ENCODE peak calls at places on chromosomes 13 and 19, in eight cellular contexts. One of them, this sample, is unnamed.

GRCh38 chr19:15317392-15318011 is 14.8 kb downstream of the BRD4 start:
- DNase-seq in cardiac muscle cell: no peak
- DNase-seq in aorta: no peak
- DNase-seq in PC-9: no peak
- DNase-seq in left ventricle myocardium inferior: no peak
- DNase-seq in CD8-positive, alpha-beta memory T cell: no peak
- DNase-seq in body of pancreas: no peak
- DNase-seq in fibroblast of lung: peak; percentile 63
- DNase-seq in this sample: no peak

GRCh38 chr19:31312004-31312403 is 37.2 kb downstream of the TSHZ3 start:
- DNase-seq in fibroblast of lung: peak; percentile 68
- DNase-seq in CD8-positive, alpha-beta memory T cell: no peak
- DNase-seq in PC-9: no peak
- DNase-seq in cardiac muscle cell: no peak
- DNase-seq in body of pancreas: no peak
- DNase-seq in left ventricle myocardium inferior: no peak
- DNase-seq in aorta: no peak
- DNase-seq in this sample: no peak

GRCh38 chr19:18093439-18094161 is 4.0 kb upstream of the MAST3 start:
- DNase-seq in body of pancreas: no peak
- DNase-seq in cardiac muscle cell: no peak
- DNase-seq in PC-9: peak; percentile 50
- DNase-seq in aorta: no peak
- DNase-seq in fibroblast of lung: peak; percentile 28
- DNase-seq in left ventricle myocardium inferior: no peak
- DNase-seq in CD8-positive, alpha-beta memory T cell: no peak
- DNase-seq in this sample: no peak

GRCh38 chr19:13850910-13851753 is 25.8 kb upstream of the NANOS3 start:
- DNase-seq in PC-9: peak; percentile 96
- DNase-seq in cardiac muscle cell: no peak
- DNase-seq in body of pancreas: peak; percentile 85
- DNase-seq in left ventricle myocardium inferior: peak; percentile 79
- DNase-seq in CD8-positive, alpha-beta memory T cell: peak; percentile 58
- DNase-seq in aorta: peak; percentile 96
- DNase-seq in fibroblast of lung: peak; percentile 95
- DNase-seq in this sample: peak; percentile 86

GRCh38 chr19:5059191-5059579 is 90.3 kb downstream of the KDM4B start:
- DNase-seq in fibroblast of lung: no peak
- DNase-seq in PC-9: no peak
- DNase-seq in CD8-positive, alpha-beta memory T cell: no peak
- DNase-seq in aorta: no peak
- DNase-seq in cardiac muscle cell: no peak
- DNase-seq in left ventricle myocardium inferior: no peak
- DNase-seq in body of pancreas: no peak
- DNase-seq in this sample: no peak

GRCh38 chr19:15684828-15685227 is 11.9 kb downstream of the CYP4F12 start:
- DNase-seq in CD8-positive, alpha-beta memory T cell: no peak
- DNase-seq in PC-9: no peak
- DNase-seq in body of pancreas: no peak
- DNase-seq in left ventricle myocardium inferior: no peak
- DNase-seq in fibroblast of lung: no peak
- DNase-seq in aorta: no peak
- DNase-seq in cardiac muscle cell: no peak
- DNase-seq in this sample: no peak

GRCh38 chr13:30364133-30364532 is 56.8 kb upstream of the KATNAL1 start:
- DNase-seq in left ventricle myocardium inferior: no peak
- DNase-seq in aorta: no peak
- DNase-seq in cardiac muscle cell: no peak
- DNase-seq in fibroblast of lung: no peak
- DNase-seq in body of pancreas: no peak
- DNase-seq in PC-9: no peak
- DNase-seq in CD8-positive, alpha-beta memory T cell: no peak
- DNase-seq in this sample: no peak

GRCh38 chr19:50377051-50377441 is 789 bp downstream of the NR1H2 start:
- DNase-seq in CD8-positive, alpha-beta memory T cell: peak; percentile 58
- DNase-seq in aorta: no peak
- DNase-seq in fibroblast of lung: no peak
- DNase-seq in cardiac muscle cell: peak; percentile 21
- DNase-seq in left ventricle myocardium inferior: no peak
- DNase-seq in PC-9: no peak
- DNase-seq in body of pancreas: peak; percentile 62
- DNase-seq in this sample: peak; percentile 55

GRCh38 chr19:44718441-44719261 is 19.7 kb downstream of the CEACAM16 start:
- DNase-seq in aorta: peak; percentile 87
- DNase-seq in cardiac muscle cell: peak; percentile 93
- DNase-seq in body of pancreas: peak; percentile 94
- DNase-seq in PC-9: peak; percentile 79
- DNase-seq in left ventricle myocardium inferior: peak; percentile 78
- DNase-seq in fibroblast of lung: peak; percentile 70
- DNase-seq in CD8-positive, alpha-beta memory T cell: no peak
- DNase-seq in this sample: peak; percentile 81

GRCh38 chr13:66397133-66397532 is 833.0 kb downstream of the PCDH9 start:
- DNase-seq in body of pancreas: no peak
- DNase-seq in PC-9: no peak
- DNase-seq in cardiac muscle cell: no peak
- DNase-seq in fibroblast of lung: no peak
- DNase-seq in CD8-positive, alpha-beta memory T cell: no peak
- DNase-seq in left ventricle myocardium inferior: no peak
- DNase-seq in aorta: no peak
- DNase-seq in this sample: no peak

GRCh38 chr19:14632286-14632685 is 42.4 kb downstream of the ADGRE3 start:
- DNase-seq in body of pancreas: no peak
- DNase-seq in aorta: no peak
- DNase-seq in left ventricle myocardium inferior: no peak
- DNase-seq in PC-9: peak; percentile 53
- DNase-seq in cardiac muscle cell: no peak
- DNase-seq in CD8-positive, alpha-beta memory T cell: no peak
- DNase-seq in fibroblast of lung: peak; percentile 4
- DNase-seq in this sample: no peak

GRCh38 chr19:58037927-58038687 is 4.3 kb downstream of the ZSCAN1 start:
- DNase-seq in PC-9: no peak
- DNase-seq in body of pancreas: peak; percentile 18
- DNase-seq in aorta: no peak
- DNase-seq in left ventricle myocardium inferior: no peak
- DNase-seq in fibroblast of lung: no peak
- DNase-seq in cardiac muscle cell: no peak
- DNase-seq in CD8-positive, alpha-beta memory T cell: no peak
- DNase-seq in this sample: no peak
- H3K9me3 ChIP-seq in PC-9: peaks cover 5% of the 10 kb centered on the region
- H3K9me3 ChIP-seq in body of pancreas: peaks cover 26% of the 10 kb centered on the region
- H3K9me3 ChIP-seq in aorta: peaks cover 23% of the 10 kb centered on the region
- H3K9me3 ChIP-seq in left ventricle myocardium inferior: peaks cover 35% of the 10 kb centered on the region
- H3K9me3 ChIP-seq in fibroblast of lung: no peaks in the 10 kb centered on the region
- H3K9me3 ChIP-seq in cardiac muscle cell: no peaks in the 10 kb centered on the region
- H3K9me3 ChIP-seq in CD8-positive, alpha-beta memory T cell: no peaks in the 10 kb centered on the region
- H3K9me3 ChIP-seq in this sample: peaks cover 7% of the 10 kb centered on the region

GRCh38 chr19:21434516-21434915 is 37.6 kb downstream of the ZNF493 start:
- DNase-seq in CD8-positive, alpha-beta memory T cell: no peak
- DNase-seq in aorta: no peak
- DNase-seq in PC-9: no peak
- DNase-seq in fibroblast of lung: no peak
- DNase-seq in body of pancreas: no peak
- DNase-seq in cardiac muscle cell: no peak
- DNase-seq in left ventricle myocardium inferior: no peak
- DNase-seq in this sample: no peak

GRCh38 chr19:21439372-21439771 is 42.4 kb downstream of the ZNF493 start:
- DNase-seq in cardiac muscle cell: no peak
- DNase-seq in left ventricle myocardium inferior: no peak
- DNase-seq in aorta: no peak
- DNase-seq in PC-9: peak; percentile 95
- DNase-seq in fibroblast of lung: peak; percentile 4
- DNase-seq in body of pancreas: peak; percentile 52
- DNase-seq in CD8-positive, alpha-beta memory T cell: no peak
- DNase-seq in this sample: no peak

GRCh38 chr19:21432590-21432989 is 35.7 kb downstream of the ZNF493 start:
- DNase-seq in cardiac muscle cell: no peak
- DNase-seq in fibroblast of lung: no peak
- DNase-seq in left ventricle myocardium inferior: no peak
- DNase-seq in body of pancreas: peak; percentile 69
- DNase-seq in PC-9: no peak
- DNase-seq in CD8-positive, alpha-beta memory T cell: no peak
- DNase-seq in aorta: no peak
- DNase-seq in this sample: no peak

GRCh38 chr19:21430674-21431073 is 33.7 kb downstream of the ZNF493 start:
- DNase-seq in body of pancreas: no peak
- DNase-seq in aorta: no peak
- DNase-seq in left ventricle myocardium inferior: no peak
- DNase-seq in fibroblast of lung: no peak
- DNase-seq in CD8-positive, alpha-beta memory T cell: no peak
- DNase-seq in cardiac muscle cell: no peak
- DNase-seq in PC-9: no peak
- DNase-seq in this sample: no peak

DNA sequence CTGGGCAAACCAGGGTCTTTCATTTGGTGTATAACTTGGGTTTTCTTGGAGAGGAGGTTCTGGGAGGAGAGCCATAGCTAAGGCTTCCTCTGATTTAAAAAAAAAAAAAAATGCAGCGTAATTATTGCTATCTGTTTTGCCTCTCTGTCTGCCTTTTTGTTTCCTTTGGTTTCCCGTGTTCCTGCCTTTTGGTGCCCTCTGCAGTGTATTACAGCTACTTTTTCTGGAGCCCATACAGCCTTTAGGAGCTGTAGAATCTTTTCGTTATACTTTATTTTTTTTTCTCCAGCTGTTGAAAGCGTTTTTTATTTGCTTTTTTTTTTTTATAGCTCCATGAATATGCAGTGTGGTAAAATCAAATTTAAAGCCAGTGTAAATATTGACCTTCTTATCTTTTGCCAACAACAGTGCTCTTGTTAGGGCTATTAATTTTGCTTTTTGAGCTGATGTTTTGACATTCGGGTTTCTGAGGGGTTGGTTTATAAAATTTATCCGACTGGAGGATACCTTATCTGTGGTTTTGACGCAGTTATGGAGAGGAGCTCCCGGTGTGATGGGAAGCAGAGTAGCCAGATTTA is 38.1 kb downstream of the ZNF493 start:
- DNase-seq in aorta: no peak
- DNase-seq in fibroblast of lung: no peak
- DNase-seq in left ventricle myocardium inferior: no peak
- DNase-seq in CD8-positive, alpha-beta memory T cell: no peak
- DNase-seq in cardiac muscle cell: no peak
- DNase-seq in body of pancreas: no peak
- DNase-seq in PC-9: no peak
- DNase-seq in this sample: no peak
- H3K9me3 ChIP-seq in aorta: peaks cover 9% of the 10 kb centered on the region
- H3K9me3 ChIP-seq in fibroblast of lung: no peaks in the 10 kb centered on the region
- H3K9me3 ChIP-seq in left ventricle myocardium inferior: peaks cover 56% of the 10 kb centered on the region
- H3K9me3 ChIP-seq in CD8-positive, alpha-beta memory T cell: peaks cover 41% of the 10 kb centered on the region
- H3K9me3 ChIP-seq in cardiac muscle cell: no peaks in the 10 kb centered on the region
- H3K9me3 ChIP-seq in body of pancreas: no peaks in the 10 kb centered on the region
- H3K9me3 ChIP-seq in PC-9: peaks cover 6% of the 10 kb centered on the region
- H3K9me3 ChIP-seq in this sample: peaks cover 33% of the 10 kb centered on the region

GRCh38 chr19:9523885-9524474 is 14.5 kb downstream of the ZNF426 start:
- DNase-seq in fibroblast of lung: peak; percentile 19
- DNase-seq in CD8-positive, alpha-beta memory T cell: no peak
- DNase-seq in aorta: no peak
- DNase-seq in body of pancreas: no peak
- DNase-seq in PC-9: no peak
- DNase-seq in left ventricle myocardium inferior: no peak
- DNase-seq in cardiac muscle cell: no peak
- DNase-seq in this sample: no peak
- H3K9me3 ChIP-seq in fibroblast of lung: peaks cover 16% of the 10 kb centered on the region
- H3K9me3 ChIP-seq in CD8-positive, alpha-beta memory T cell: peaks cover 51% of the 10 kb centered on the region
- H3K9me3 ChIP-seq in aorta: peaks cover 38% of the 10 kb centered on the region
- H3K9me3 ChIP-seq in body of pancreas: peaks cover 77% of the 10 kb centered on the region
- H3K9me3 ChIP-seq in PC-9: peaks cover 70% of the 10 kb centered on the region
- H3K9me3 ChIP-seq in left ventricle myocardium inferior: peaks cover 100% of the 10 kb centered on the region
- H3K9me3 ChIP-seq in cardiac muscle cell: peaks cover 25% of the 10 kb centered on the region
- H3K9me3 ChIP-seq in this sample: peaks cover 95% of the 10 kb centered on the region

GRCh38 chr19:27770095-27770494 is 1442.9 kb downstream of the UQCRFS1 start:
- DNase-seq in aorta: no peak
- DNase-seq in PC-9: no peak
- DNase-seq in fibroblast of lung: no peak
- DNase-seq in left ventricle myocardium inferior: no peak
- DNase-seq in CD8-positive, alpha-beta memory T cell: no peak
- DNase-seq in body of pancreas: no peak
- DNase-seq in cardiac muscle cell: no peak
- DNase-seq in this sample: no peak
- H3K9me3 ChIP-seq in aorta: peaks cover 55% of the 10 kb centered on the region
- H3K9me3 ChIP-seq in PC-9: peaks cover 13% of the 10 kb centered on the region
- H3K9me3 ChIP-seq in fibroblast of lung: no peaks in the 10 kb centered on the region
- H3K9me3 ChIP-seq in left ventricle myocardium inferior: peaks cover 60% of the 10 kb centered on the region
- H3K9me3 ChIP-seq in CD8-positive, alpha-beta memory T cell: peaks cover 48% of the 10 kb centered on the region
- H3K9me3 ChIP-seq in body of pancreas: peaks cover 63% of the 10 kb centered on the region
- H3K9me3 ChIP-seq in cardiac muscle cell: no peaks in the 10 kb centered on the region
- H3K9me3 ChIP-seq in this sample: peaks cover 14% of the 10 kb centered on the region

GRCh38 chr19:1046836-1047695 is 7.2 kb downstream of the ABCA7 start:
- DNase-seq in cardiac muscle cell: no peak
- DNase-seq in left ventricle myocardium inferior: no peak
- DNase-seq in aorta: no peak
- DNase-seq in body of pancreas: no peak
- DNase-seq in PC-9: no peak
- DNase-seq in CD8-positive, alpha-beta memory T cell: no peak
- DNase-seq in fibroblast of lung: no peak
- DNase-seq in this sample: peak; percentile 63

GRCh38 chr19:1049841-1050240 is 9.9 kb downstream of the ABCA7 start:
- DNase-seq in left ventricle myocardium inferior: no peak
- DNase-seq in fibroblast of lung: no peak
- DNase-seq in PC-9: no peak
- DNase-seq in CD8-positive, alpha-beta memory T cell: no peak
- DNase-seq in cardiac muscle cell: no peak
- DNase-seq in aorta: no peak
- DNase-seq in body of pancreas: no peak
- DNase-seq in this sample: no peak

GRCh38 chr19:1050989-1051788 is 11.3 kb downstream of the ABCA7 start:
- DNase-seq in PC-9: no peak
- DNase-seq in aorta: peak; percentile 70
- DNase-seq in fibroblast of lung: no peak
- DNase-seq in body of pancreas: no peak
- DNase-seq in left ventricle myocardium inferior: no peak
- DNase-seq in cardiac muscle cell: no peak
- DNase-seq in CD8-positive, alpha-beta memory T cell: no peak
- DNase-seq in this sample: no peak

GRCh38 chr19:1047696-1048147 is 7.8 kb downstream of the ABCA7 start:
- DNase-seq in fibroblast of lung: no peak
- DNase-seq in cardiac muscle cell: no peak
- DNase-seq in PC-9: no peak
- DNase-seq in CD8-positive, alpha-beta memory T cell: no peak
- DNase-seq in left ventricle myocardium inferior: no peak
- DNase-seq in aorta: no peak
- DNase-seq in body of pancreas: no peak
- DNase-seq in this sample: peak; percentile 92

GRCh38 chr19:1049106-1049505 is 9.2 kb downstream of the ABCA7 start:
- DNase-seq in cardiac muscle cell: no peak
- DNase-seq in left ventricle myocardium inferior: no peak
- DNase-seq in fibroblast of lung: no peak
- DNase-seq in body of pancreas: no peak
- DNase-seq in PC-9: no peak
- DNase-seq in CD8-positive, alpha-beta memory T cell: no peak
- DNase-seq in aorta: no peak
- DNase-seq in this sample: no peak
- H3K9me3 ChIP-seq in cardiac muscle cell: no peaks in the 10 kb centered on the region
- H3K9me3 ChIP-seq in left ventricle myocardium inferior: no peaks in the 10 kb centered on the region
- H3K9me3 ChIP-seq in fibroblast of lung: no peaks in the 10 kb centered on the region
- H3K9me3 ChIP-seq in body of pancreas: no peaks in the 10 kb centered on the region
- H3K9me3 ChIP-seq in PC-9: no peaks in the 10 kb centered on the region
- H3K9me3 ChIP-seq in CD8-positive, alpha-beta memory T cell: no peaks in the 10 kb centered on the region
- H3K9me3 ChIP-seq in aorta: no peaks in the 10 kb centered on the region
- H3K9me3 ChIP-seq in this sample: no peaks in the 10 kb centered on the region

DNA sequence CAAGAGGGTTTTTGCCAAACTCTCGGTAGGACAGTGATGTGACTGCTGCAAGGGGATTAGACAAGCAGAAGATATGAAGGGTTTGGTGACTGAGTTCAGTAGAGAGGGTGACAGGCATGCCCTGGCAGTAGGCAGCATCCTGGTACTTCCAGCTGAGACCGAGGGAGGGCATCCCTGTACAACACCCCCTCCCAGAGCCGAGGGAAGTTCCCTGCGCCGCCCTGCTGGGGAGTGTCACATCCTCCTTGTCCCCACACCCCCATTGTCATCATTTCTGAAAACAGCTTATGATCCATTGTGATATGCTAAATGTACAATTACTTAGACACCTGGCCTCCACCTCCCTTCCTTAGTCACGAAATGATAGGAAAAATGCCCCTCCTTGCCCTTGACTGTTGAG is 14.6 kb downstream of the ZNF544 start:
- DNase-seq in fibroblast of lung: no peak
- DNase-seq in cardiac muscle cell: no peak
- DNase-seq in body of pancreas: no peak
- DNase-seq in CD8-positive, alpha-beta memory T cell: no peak
- DNase-seq in left ventricle myocardium inferior: no peak
- DNase-seq in PC-9: no peak
- DNase-seq in aorta: no peak
- DNase-seq in this sample: no peak
- H3K9me3 ChIP-seq in fibroblast of lung: peaks cover 2% of the 10 kb centered on the region
- H3K9me3 ChIP-seq in cardiac muscle cell: peaks cover under 1% of the 10 kb centered on the region
- H3K9me3 ChIP-seq in body of pancreas: peaks cover 91% of the 10 kb centered on the region
- H3K9me3 ChIP-seq in CD8-positive, alpha-beta memory T cell: peaks cover 27% of the 10 kb centered on the region
- H3K9me3 ChIP-seq in left ventricle myocardium inferior: peaks cover 100% of the 10 kb centered on the region
- H3K9me3 ChIP-seq in PC-9: peaks cover 3% of the 10 kb centered on the region
- H3K9me3 ChIP-seq in aorta: peaks cover 57% of the 10 kb centered on the region
- H3K9me3 ChIP-seq in this sample: peaks cover 77% of the 10 kb centered on the region